ENCODE peak calls at places on chromosomes 4 and X, in five cellular contexts. One of them, this sample, is unnamed.

GRCh38 chr4:124783847-124784246 is 71.3 kb upstream of the ANKRD50 start:
- DNase-seq in AG09309: no peak
- DNase-seq in Right ventricle myocardium superior: no peak
- DNase-seq in substantia nigra: no peak
- DNase-seq in ELF-1: no peak
- DNase-seq in this sample: peak; percentile 45

GRCh38 chr4:22454955-22455354 is 60.9 kb downstream of the ADGRA3 start:
- DNase-seq in ELF-1: no peak
- DNase-seq in AG09309: no peak
- DNase-seq in substantia nigra: no peak
- DNase-seq in Right ventricle myocardium superior: no peak
- DNase-seq in this sample: no peak

GRCh38 chr4:132284910-132285426 is 864.1 kb upstream of the PCDH10 start:
- DNase-seq in AG09309: no peak
- DNase-seq in Right ventricle myocardium superior: no peak
- DNase-seq in ELF-1: no peak
- DNase-seq in substantia nigra: no peak
- DNase-seq in this sample: no peak

GRCh38 chr4:146488495-146489174 is 33.1 kb downstream of the SLC10A7 start:
- DNase-seq in substantia nigra: no peak
- DNase-seq in Right ventricle myocardium superior: no peak
- DNase-seq in ELF-1: no peak
- DNase-seq in AG09309: no peak
- DNase-seq in this sample: no peak

GRCh38 chrX:9530848-9531274 is 66.0 kb downstream of the TBL1X start:
- DNase-seq in Right ventricle myocardium superior: peak; percentile 84
- DNase-seq in AG09309: peak; percentile 79
- DNase-seq in substantia nigra: peak; percentile 1
- DNase-seq in ELF-1: peak; percentile 92
- DNase-seq in this sample: peak; percentile 55

GRCh38 chr4:34893382-34893781 is 1350.9 kb downstream of the ARAP2 start:
- DNase-seq in AG09309: no peak
- DNase-seq in Right ventricle myocardium superior: no peak
- DNase-seq in ELF-1: no peak
- DNase-seq in substantia nigra: no peak
- DNase-seq in this sample: no peak

GRCh38 chr4:55442541-55442940 is 46.8 kb downstream of the TMEM165 start:
- DNase-seq in ELF-1: no peak
- DNase-seq in AG09309: no peak
- DNase-seq in substantia nigra: no peak
- DNase-seq in Right ventricle myocardium superior: no peak
- DNase-seq in this sample: no peak

GRCh38 chr4:127219247-127219646 is 413.5 kb upstream of the INTU start:
- DNase-seq in Right ventricle myocardium superior: no peak
- DNase-seq in ELF-1: no peak
- DNase-seq in AG09309: no peak
- DNase-seq in substantia nigra: no peak
- DNase-seq in this sample: no peak

GRCh38 chr4:5845035-5845905 is 47.6 kb downstream of the CRMP1 start:
- DNase-seq in AG09309: no peak
- DNase-seq in ELF-1: peak; percentile 65
- DNase-seq in Right ventricle myocardium superior: no peak
- DNase-seq in substantia nigra: no peak
- DNase-seq in this sample: no peak

GRCh38 chrX:2819345-2820130 is 9.2 kb upstream of the GYG2 start:
- DNase-seq in substantia nigra: no peak
- DNase-seq in AG09309: peak; percentile 5
- DNase-seq in Right ventricle myocardium superior: no peak
- DNase-seq in ELF-1: no peak
- DNase-seq in this sample: no peak

GRCh38 chr4:38326499-38326898 is 337.5 kb upstream of the KLF3 start:
- DNase-seq in substantia nigra: no peak
- DNase-seq in ELF-1: no peak
- DNase-seq in AG09309: no peak
- DNase-seq in Right ventricle myocardium superior: no peak
- DNase-seq in this sample: no peak

GRCh38 chr4:41215155-41215554 is 813 bp upstream of the APBB2 start:
- DNase-seq in substantia nigra: no peak
- DNase-seq in ELF-1: no peak
- DNase-seq in Right ventricle myocardium superior: no peak
- DNase-seq in AG09309: no peak
- DNase-seq in this sample: no peak

GRCh38 chr4:675036-675804 is 878 bp downstream of the MYL5 start:
- DNase-seq in ELF-1: no peak
- DNase-seq in AG09309: no peak
- DNase-seq in Right ventricle myocardium superior: peak; percentile 52
- DNase-seq in substantia nigra: no peak
- DNase-seq in this sample: no peak

GRCh38 chrX:138745215-138745614 is 33.7 kb upstream of the FGF13 start:
- DNase-seq in Right ventricle myocardium superior: no peak
- DNase-seq in ELF-1: peak; percentile 34
- DNase-seq in AG09309: no peak
- DNase-seq in substantia nigra: no peak
- DNase-seq in this sample: no peak

GRCh38 chr4:161714022-161714751 is 449.6 kb downstream of the FSTL5 start:
- DNase-seq in substantia nigra: no peak
- DNase-seq in AG09309: peak; percentile 59
- DNase-seq in ELF-1: no peak
- DNase-seq in Right ventricle myocardium superior: no peak
- DNase-seq in this sample: peak; percentile 66

GRCh38 chrX:121356139-121356849 is 308.9 kb downstream of the GLUD2 start:
- DNase-seq in substantia nigra: no peak
- DNase-seq in Right ventricle myocardium superior: no peak
- DNase-seq in ELF-1: peak; percentile 41
- DNase-seq in AG09309: no peak
- DNase-seq in this sample: no peak

GRCh38 chrX:7147431-7147977 is at the start of gene STS:
- DNase-seq in AG09309: no peak
- DNase-seq in Right ventricle myocardium superior: peak; percentile 58
- DNase-seq in ELF-1: peak; percentile 68
- DNase-seq in substantia nigra: no peak
- DNase-seq in this sample: no peak

GRCh38 chr4:116839826-116840225 is 245.6 kb downstream of the TRAM1L1 start:
- DNase-seq in AG09309: no peak
- DNase-seq in substantia nigra: no peak
- DNase-seq in Right ventricle myocardium superior: no peak
- DNase-seq in ELF-1: no peak
- DNase-seq in this sample: no peak

GRCh38 chr4:79697444-79697843 is 289.4 kb upstream of the GK2 start:
- DNase-seq in AG09309: no peak
- DNase-seq in Right ventricle myocardium superior: no peak
- DNase-seq in ELF-1: no peak
- DNase-seq in substantia nigra: no peak
- DNase-seq in this sample: no peak

GRCh38 chr4:30716671-30717207 is 3.4 kb upstream of the PCDH7 start:
- DNase-seq in AG09309: no peak
- DNase-seq in substantia nigra: no peak
- DNase-seq in Right ventricle myocardium superior: no peak
- DNase-seq in ELF-1: no peak
- DNase-seq in this sample: no peak

GRCh38 chr4:185834088-185834487 is 22.1 kb upstream of the SORBS2 start:
- DNase-seq in AG09309: no peak
- DNase-seq in substantia nigra: no peak
- DNase-seq in ELF-1: no peak
- DNase-seq in Right ventricle myocardium superior: no peak
- DNase-seq in this sample: no peak

GRCh38 chr4:121096629-121097028 is 24.3 kb upstream of the NDNF start:
- DNase-seq in substantia nigra: no peak
- DNase-seq in ELF-1: no peak
- DNase-seq in AG09309: peak; percentile 25
- DNase-seq in Right ventricle myocardium superior: no peak
- DNase-seq in this sample: peak; percentile 3

GRCh38 chr4:122285285-122285684 is 93.5 kb upstream of the ADAD1 start:
- DNase-seq in AG09309: no peak
- DNase-seq in substantia nigra: no peak
- DNase-seq in ELF-1: no peak
- DNase-seq in Right ventricle myocardium superior: no peak
- DNase-seq in this sample: no peak

GRCh38 chrX:12548746-12549145 is 242.5 kb upstream of the PRPS2 start:
- DNase-seq in substantia nigra: no peak
- DNase-seq in ELF-1: peak; percentile 19
- DNase-seq in AG09309: no peak
- DNase-seq in Right ventricle myocardium superior: no peak
- DNase-seq in this sample: peak; percentile 0

This sample was measured in AG04450.